ENCODE peak calls at places on chromosomes 5 and 9, in ten cellular contexts. One of them, this sample, is unnamed.

GRCh38 chr5:122310886-122311285 is 1.2 kb upstream of the SNCAIP start:
- DNase-seq in body of pancreas: no peak
- DNase-seq in esophagus squamous epithelium: no peak
- DNase-seq in tibial nerve: no peak
- DNase-seq in IMR-90: no peak
- DNase-seq in spleen: no peak
- DNase-seq in upper lobe of left lung: no peak
- DNase-seq in stomach: no peak
- DNase-seq in K562: no peak
- DNase-seq in adrenal gland: no peak
- DNase-seq in this sample: peak; percentile 19

GRCh38 chr5:57117601-57118000 is 56.3 kb upstream of the GPBP1 start:
- DNase-seq in IMR-90: no peak
- DNase-seq in body of pancreas: no peak
- DNase-seq in adrenal gland: no peak
- DNase-seq in stomach: no peak
- DNase-seq in upper lobe of left lung: no peak
- DNase-seq in tibial nerve: no peak
- DNase-seq in K562: no peak
- DNase-seq in esophagus squamous epithelium: no peak
- DNase-seq in spleen: no peak
- DNase-seq in this sample: no peak

GRCh38 chr5:93348231-93348630 is 232.8 kb downstream of the NR2F1-AS1 start:
- DNase-seq in adrenal gland: no peak
- DNase-seq in K562: no peak
- DNase-seq in stomach: no peak
- DNase-seq in tibial nerve: no peak
- DNase-seq in spleen: no peak
- DNase-seq in body of pancreas: no peak
- DNase-seq in esophagus squamous epithelium: no peak
- DNase-seq in IMR-90: no peak
- DNase-seq in upper lobe of left lung: peak; percentile 71
- DNase-seq in this sample: no peak

GRCh38 chr5:83179966-83180365 is 102.6 kb downstream of the XRCC4 start:
- DNase-seq in adrenal gland: no peak
- DNase-seq in IMR-90: peak; percentile 83
- DNase-seq in esophagus squamous epithelium: no peak
- DNase-seq in stomach: no peak
- DNase-seq in spleen: no peak
- DNase-seq in tibial nerve: no peak
- DNase-seq in K562: no peak
- DNase-seq in body of pancreas: no peak
- DNase-seq in upper lobe of left lung: no peak
- DNase-seq in this sample: no peak

GRCh38 chr5:172769598-172770373 is 1.2 kb downstream of the DUSP1 start:
- DNase-seq in adrenal gland: peak; percentile 55
- DNase-seq in esophagus squamous epithelium: no peak
- DNase-seq in IMR-90: peak; percentile 51
- DNase-seq in upper lobe of left lung: no peak
- DNase-seq in K562: no peak
- DNase-seq in stomach: no peak
- DNase-seq in spleen: peak; percentile 88
- DNase-seq in body of pancreas: peak; percentile 53
- DNase-seq in tibial nerve: no peak
- DNase-seq in this sample: peak; percentile 61

GRCh38 chr9:109171926-109172325 is 4.9 kb upstream of the FRRS1L start:
- DNase-seq in adrenal gland: no peak
- DNase-seq in esophagus squamous epithelium: no peak
- DNase-seq in body of pancreas: no peak
- DNase-seq in stomach: no peak
- DNase-seq in spleen: no peak
- DNase-seq in upper lobe of left lung: no peak
- DNase-seq in tibial nerve: no peak
- DNase-seq in K562: no peak
- DNase-seq in IMR-90: peak; percentile 59
- DNase-seq in this sample: no peak

GRCh38 chr9:33287087-33287490 is 3.2 kb upstream of the NFX1 start:
- DNase-seq in K562: no peak
- DNase-seq in body of pancreas: peak; percentile 58
- DNase-seq in adrenal gland: peak; percentile 80
- DNase-seq in IMR-90: peak; percentile 75
- DNase-seq in stomach: peak; percentile 55
- DNase-seq in esophagus squamous epithelium: no peak
- DNase-seq in spleen: no peak
- DNase-seq in upper lobe of left lung: no peak
- DNase-seq in tibial nerve: no peak
- DNase-seq in this sample: peak; percentile 44

GRCh38 chr5:134252671-134253070 is 26.8 kb upstream of the PPP2CA start:
- DNase-seq in body of pancreas: no peak
- DNase-seq in K562: no peak
- DNase-seq in upper lobe of left lung: no peak
- DNase-seq in stomach: no peak
- DNase-seq in adrenal gland: no peak
- DNase-seq in spleen: no peak
- DNase-seq in esophagus squamous epithelium: no peak
- DNase-seq in tibial nerve: no peak
- DNase-seq in IMR-90: peak; percentile 96
- DNase-seq in this sample: peak; percentile 21

GRCh38 chr9:26888271-26888670 is 4.3 kb downstream of the CAAP1 start:
- DNase-seq in spleen: no peak
- DNase-seq in esophagus squamous epithelium: no peak
- DNase-seq in stomach: no peak
- DNase-seq in body of pancreas: no peak
- DNase-seq in adrenal gland: no peak
- DNase-seq in IMR-90: peak; percentile 4
- DNase-seq in upper lobe of left lung: no peak
- DNase-seq in tibial nerve: no peak
- DNase-seq in K562: no peak
- DNase-seq in this sample: no peak

GRCh38 chr9:125544988-125545651 is 161.9 kb downstream of the MAPKAP1 start:
- DNase-seq in stomach: peak; percentile 86
- DNase-seq in upper lobe of left lung: no peak
- DNase-seq in esophagus squamous epithelium: no peak
- DNase-seq in spleen: no peak
- DNase-seq in tibial nerve: no peak
- DNase-seq in body of pancreas: peak; percentile 43
- DNase-seq in adrenal gland: peak; percentile 54
- DNase-seq in IMR-90: peak; percentile 89
- DNase-seq in K562: no peak
- DNase-seq in this sample: no peak

GRCh38 chr9:89137548-89138462 is 40.8 kb downstream of the SHC3 start:
- DNase-seq in spleen: no peak
- DNase-seq in K562: no peak
- DNase-seq in stomach: no peak
- DNase-seq in adrenal gland: peak; percentile 92
- DNase-seq in esophagus squamous epithelium: no peak
- DNase-seq in body of pancreas: peak; percentile 19
- DNase-seq in tibial nerve: peak; percentile 37
- DNase-seq in IMR-90: peak; percentile 95
- DNase-seq in upper lobe of left lung: no peak
- DNase-seq in this sample: no peak

GRCh38 chr9:114011313-114011712 is 66.8 kb downstream of the AMBP start:
- DNase-seq in body of pancreas: peak; percentile 3
- DNase-seq in IMR-90: no peak
- DNase-seq in K562: no peak
- DNase-seq in esophagus squamous epithelium: no peak
- DNase-seq in stomach: no peak
- DNase-seq in spleen: peak; percentile 19
- DNase-seq in adrenal gland: no peak
- DNase-seq in tibial nerve: no peak
- DNase-seq in upper lobe of left lung: no peak
- DNase-seq in this sample: no peak

GRCh38 chr9:34988218-34989055 is 1.1 kb upstream of the DNAJB5 start:
- DNase-seq in stomach: no peak
- DNase-seq in esophagus squamous epithelium: no peak
- DNase-seq in body of pancreas: peak; percentile 38
- DNase-seq in tibial nerve: no peak
- DNase-seq in K562: peak; percentile 36
- DNase-seq in spleen: peak; percentile 88
- DNase-seq in IMR-90: no peak
- DNase-seq in upper lobe of left lung: peak; percentile 83
- DNase-seq in adrenal gland: peak; percentile 39
- DNase-seq in this sample: peak; percentile 58

GRCh38 chr5:156799171-156799570 is 50.9 kb upstream of the PPP1R2B start:
- DNase-seq in upper lobe of left lung: no peak
- DNase-seq in spleen: no peak
- DNase-seq in IMR-90: no peak
- DNase-seq in esophagus squamous epithelium: no peak
- DNase-seq in body of pancreas: no peak
- DNase-seq in tibial nerve: no peak
- DNase-seq in stomach: no peak
- DNase-seq in adrenal gland: no peak
- DNase-seq in K562: no peak
- DNase-seq in this sample: no peak

GRCh38 chr5:97499605-97500004 is 316.6 kb upstream of the RIOK2 start:
- DNase-seq in tibial nerve: no peak
- DNase-seq in spleen: no peak
- DNase-seq in IMR-90: no peak
- DNase-seq in upper lobe of left lung: no peak
- DNase-seq in stomach: no peak
- DNase-seq in body of pancreas: no peak
- DNase-seq in adrenal gland: no peak
- DNase-seq in esophagus squamous epithelium: no peak
- DNase-seq in K562: no peak
- DNase-seq in this sample: no peak

GRCh38 chr5:39447968-39448367 is 23.2 kb upstream of the DAB2 start:
- DNase-seq in stomach: no peak
- DNase-seq in tibial nerve: no peak
- DNase-seq in body of pancreas: no peak
- DNase-seq in K562: no peak
- DNase-seq in esophagus squamous epithelium: no peak
- DNase-seq in spleen: no peak
- DNase-seq in upper lobe of left lung: peak; percentile 32
- DNase-seq in IMR-90: peak; percentile 31
- DNase-seq in adrenal gland: no peak
- DNase-seq in this sample: no peak

DNA sequence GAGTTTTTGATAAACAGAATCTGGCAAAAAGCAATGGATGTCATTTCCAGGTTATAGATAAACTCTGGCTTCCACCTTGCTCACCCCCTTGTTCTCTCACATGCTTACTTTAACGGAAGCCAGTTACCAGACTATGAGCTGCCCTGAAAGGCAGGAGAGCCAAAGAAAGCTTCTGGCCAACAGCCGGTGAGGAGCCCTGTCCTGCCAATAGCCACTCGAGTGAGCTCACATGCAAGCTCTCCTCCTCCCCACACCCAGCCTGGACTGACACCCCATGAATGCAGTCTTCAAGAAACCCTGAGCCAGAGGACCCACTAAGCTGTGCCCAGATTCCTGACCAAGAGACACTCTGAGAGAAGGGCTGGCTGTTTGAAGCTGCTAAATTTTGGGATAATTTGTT is 14.4 kb upstream of the SMIM15 start:
- DNase-seq in spleen: no peak
- DNase-seq in adrenal gland: no peak
- DNase-seq in IMR-90: no peak
- DNase-seq in esophagus squamous epithelium: no peak
- DNase-seq in K562: no peak
- DNase-seq in body of pancreas: no peak
- DNase-seq in upper lobe of left lung: no peak
- DNase-seq in tibial nerve: no peak
- DNase-seq in stomach: no peak
- DNase-seq in this sample: no peak
- TF ChIP-seq POLR2A in spleen: no peak
- TF ChIP-seq POLR2A in adrenal gland: no peak
- TF ChIP-seq POLR2A in IMR-90: no peak
- TF ChIP-seq POLR2A in esophagus squamous epithelium: no peak
- TF ChIP-seq POLR2A in K562: no peak
- TF ChIP-seq POLR2A in body of pancreas: no peak
- TF ChIP-seq POLR2A in upper lobe of left lung: no peak
- TF ChIP-seq POLR2A in tibial nerve: no peak
- TF ChIP-seq POLR2A in stomach: no peak
- TF ChIP-seq POLR2A in this sample: no peak

DNA sequence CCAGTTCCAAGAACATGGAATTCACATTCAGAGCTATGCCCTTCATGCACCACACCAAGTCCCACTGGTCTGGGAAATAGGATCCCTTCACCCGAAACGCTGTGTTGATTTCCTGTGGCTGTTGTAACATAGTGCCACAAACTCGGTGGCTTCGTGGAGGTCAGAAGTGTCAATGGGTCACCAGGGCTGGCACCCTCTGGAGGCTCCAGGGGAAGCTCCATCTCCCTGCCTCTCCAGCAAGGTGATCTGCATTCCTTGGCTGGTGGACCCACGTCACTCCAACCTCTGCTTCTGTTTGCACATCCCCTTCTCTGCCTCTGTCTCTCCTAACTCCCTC is 28.9 kb upstream of the ALDH1B1 start:
- DNase-seq in tibial nerve: no peak
- DNase-seq in stomach: no peak
- DNase-seq in body of pancreas: no peak
- DNase-seq in esophagus squamous epithelium: no peak
- DNase-seq in IMR-90: no peak
- DNase-seq in adrenal gland: no peak
- DNase-seq in upper lobe of left lung: no peak
- DNase-seq in spleen: no peak
- DNase-seq in K562: no peak
- DNase-seq in this sample: no peak
- H3K4me1 ChIP-seq in tibial nerve: no peaks in the 10 kb centered on the region
- H3K4me1 ChIP-seq in stomach: no peaks in the 10 kb centered on the region
- H3K4me1 ChIP-seq in body of pancreas: peaks cover 5% of the 10 kb centered on the region
- H3K4me1 ChIP-seq in esophagus squamous epithelium: no peaks in the 10 kb centered on the region
- H3K4me1 ChIP-seq in IMR-90: peaks cover 3% of the 10 kb centered on the region
- H3K4me1 ChIP-seq in adrenal gland: peaks cover 6% of the 10 kb centered on the region
- H3K4me1 ChIP-seq in upper lobe of left lung: peaks cover 9% of the 10 kb centered on the region
- H3K4me1 ChIP-seq in spleen: no peaks in the 10 kb centered on the region
- H3K4me1 ChIP-seq in K562: peaks cover 4% of the 10 kb centered on the region
- H3K4me1 ChIP-seq in this sample: no peaks in the 10 kb centered on the region

DNA sequence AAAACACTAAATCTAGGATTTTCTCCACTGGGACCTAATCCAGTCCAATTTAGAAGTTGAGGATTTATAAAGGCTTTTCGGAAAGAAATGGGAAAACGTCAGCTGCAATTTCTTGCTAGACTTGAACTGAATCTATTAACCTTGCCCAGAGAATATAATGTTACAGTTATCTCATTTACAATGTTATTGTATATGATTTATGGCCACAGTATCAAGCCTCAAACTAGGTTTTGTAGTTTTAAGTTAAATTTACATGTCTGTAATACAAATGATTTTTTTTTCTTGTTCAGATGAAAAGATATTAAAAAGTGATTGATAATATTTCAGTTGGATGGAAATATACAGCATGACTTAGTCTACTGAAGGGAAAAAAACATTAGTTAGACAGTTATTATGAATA is 524.2 kb upstream of the GRAMD2B start:
- DNase-seq in adrenal gland: no peak
- DNase-seq in stomach: no peak
- DNase-seq in spleen: no peak
- DNase-seq in IMR-90: no peak
- DNase-seq in K562: no peak
- DNase-seq in body of pancreas: no peak
- DNase-seq in tibial nerve: no peak
- DNase-seq in esophagus squamous epithelium: no peak
- DNase-seq in upper lobe of left lung: no peak
- DNase-seq in this sample: no peak
- TF ChIP-seq POLR2A in adrenal gland: no peak
- TF ChIP-seq POLR2A in stomach: no peak
- TF ChIP-seq POLR2A in spleen: no peak
- TF ChIP-seq POLR2A in IMR-90: no peak
- TF ChIP-seq POLR2A in K562: no peak
- TF ChIP-seq POLR2A in body of pancreas: no peak
- TF ChIP-seq POLR2A in tibial nerve: no peak
- TF ChIP-seq POLR2A in esophagus squamous epithelium: no peak
- TF ChIP-seq POLR2A in upper lobe of left lung: no peak
- TF ChIP-seq POLR2A in this sample: no peak

GRCh38 chr9:16610538-16610937 is 259.9 kb downstream of the BNC2 start:
- DNase-seq in tibial nerve: no peak
- DNase-seq in K562: no peak
- DNase-seq in IMR-90: no peak
- DNase-seq in esophagus squamous epithelium: no peak
- DNase-seq in body of pancreas: no peak
- DNase-seq in spleen: no peak
- DNase-seq in adrenal gland: no peak
- DNase-seq in stomach: no peak
- DNase-seq in upper lobe of left lung: no peak
- DNase-seq in this sample: no peak
- H3K4me1 ChIP-seq in tibial nerve: no peaks in the 10 kb centered on the region
- H3K4me1 ChIP-seq in K562: no peaks in the 10 kb centered on the region
- H3K4me1 ChIP-seq in IMR-90: peaks cover 6% of the 10 kb centered on the region
- H3K4me1 ChIP-seq in esophagus squamous epithelium: no peaks in the 10 kb centered on the region
- H3K4me1 ChIP-seq in body of pancreas: no peaks in the 10 kb centered on the region
- H3K4me1 ChIP-seq in spleen: no peaks in the 10 kb centered on the region
- H3K4me1 ChIP-seq in adrenal gland: no peaks in the 10 kb centered on the region
- H3K4me1 ChIP-seq in stomach: no peaks in the 10 kb centered on the region
- H3K4me1 ChIP-seq in upper lobe of left lung: no peaks in the 10 kb centered on the region
- H3K4me1 ChIP-seq in this sample: no peaks in the 10 kb centered on the region